ENCODE peak calls at places on chromosomes 3 and 15, in four cellular contexts. J is WTC11, G is HepG2, V is K562. W is an unnamed sample.

GRCh38 chr3:67127254-67127653 is 129.1 kb downstream of the KBTBD8 start:
- DNase-seq in J (no peak), G (no peak), V (no peak), W (no peak)

GRCh38 chr15:42348083-42348482 is 11.2 kb upstream of the CAPN3 start:
- DNase-seq in J (no peak), G (no peak), V (no peak), W (no peak)

GRCh38 chr3:68876112-68876713 is 56.1 kb downstream of the TAFA4 start:
- DNase-seq in J (peak; percentile 22), G (peak; percentile 31), V (peak; percentile 43), W (peak; percentile 17)

GRCh38 chr3:30282052-30282708 is 324.2 kb upstream of the TGFBR2 start:
- DNase-seq in J (no peak), G (peak; percentile 35), V (no peak), W (no peak)

GRCh38 chr3:62771331-62772097 is 103.7 kb downstream of the CADPS start:
- DNase-seq in J (no peak), G (peak; percentile 35), V (no peak), W (no peak)

GRCh38 chr3:126340943-126341754 is 16.1 kb downstream of the KLF15 start:
- DNase-seq in J (peak; percentile 4), G (peak; percentile 47), V (no peak), W (no peak)

GRCh38 chr15:68235022-68235421 is 5.5 kb upstream of the CLN6 start:
- DNase-seq in J (no peak), G (no peak), V (no peak), W (no peak)

GRCh38 chr15:88803241-88803919 is at the start of gene ACAN:
- DNase-seq in J (peak; percentile 62), G (no peak), V (no peak), W (no peak)

GRCh38 chr3:108479212-108479611 is 31.2 kb downstream of the MYH15 start:
- DNase-seq in J (no peak), G (no peak), V (no peak), W (no peak)

GRCh38 chr15:53962646-53963561 is 15.3 kb upstream of the UNC13C start:
- DNase-seq in J (peak; percentile 56), G (peak; percentile 23), V (no peak), W (no peak)

GRCh38 chr3:16844771-16845170 is 40.0 kb upstream of the PLCL2 start:
- DNase-seq in J (no peak), G (no peak), V (no peak), W (no peak)

GRCh38 chr3:45269952-45270351 is 43.9 kb upstream of the TMEM158 start:
- DNase-seq in J (no peak), G (no peak), V (peak; percentile 53), W (no peak)

GRCh38 chr15:74343127-74343796 is 24.2 kb downstream of the CYP11A1 start:
- DNase-seq in J (peak; percentile 5), G (no peak), V (no peak), W (no peak)

GRCh38 chr3:28267984-28268849 is 26.8 kb downstream of the CMC1 start:
- DNase-seq in J (no peak), G (no peak), V (no peak), W (no peak)

GRCh38 chr15:90143176-90143655 is 40.9 kb upstream of the IDH2 start:
- DNase-seq in J (peak; percentile 92), G (no peak), V (peak; percentile 97), W (no peak)

GRCh38 chr15:98763179-98763578 is 114.8 kb downstream of the IGF1R start:
- DNase-seq in J (no peak), G (no peak), V (no peak), W (no peak)

GRCh38 chr15:82986442-82986780 is 401 bp downstream of the RAMAC start:
- DNase-seq in J (no peak), G (no peak), V (no peak), W (peak; percentile 7)

GRCh38 chr15:48996276-48996675 is 32.6 kb upstream of the SHC4 start:
- DNase-seq in J (no peak), G (no peak), V (no peak), W (no peak)

GRCh38 chr15:40093224-40093842 is 15.3 kb downstream of the BMF start:
- DNase-seq in J (no peak), G (no peak), V (no peak), W (no peak)

GRCh38 chr3:39279745-39280517 is at the start of gene CX3CR1:
- DNase-seq in J (no peak), G (no peak), V (no peak), W (no peak)

GRCh38 chr3:148970311-148970710 is 21.0 kb upstream of the GYG1 start:
- DNase-seq in J (no peak), G (no peak), V (no peak), W (no peak)

GRCh38 chr15:89340586-89340985 is 6.0 kb upstream of the POLG start:
- DNase-seq in J (no peak), G (no peak), V (no peak), W (no peak)

GRCh38 chr15:70140543-70141375 is 43.0 kb upstream of the TLE3 start:
- DNase-seq in J (peak; percentile 64), G (peak; percentile 94), V (no peak), W (no peak)

GRCh38 chr15:75171408-75171807 is 30.3 kb upstream of the C15orf39 start:
- DNase-seq in J (no peak), G (peak; percentile 56), V (no peak), W (peak; percentile 30)

GRCh38 chr3:164418426-164418825 is 659.9 kb downstream of the SI start:
- DNase-seq in J (no peak), G (no peak), V (no peak), W (no peak)

GRCh38 chr15:101225658-101226057 is 26.2 kb downstream of the CHSY1 start:
- DNase-seq in J (no peak), G (no peak), V (no peak), W (no peak)

GRCh38 chr3:133295199-133295901 is 104.5 kb upstream of the BFSP2 start:
- DNase-seq in J (no peak), G (no peak), V (no peak), W (peak; percentile 19)

DNA sequence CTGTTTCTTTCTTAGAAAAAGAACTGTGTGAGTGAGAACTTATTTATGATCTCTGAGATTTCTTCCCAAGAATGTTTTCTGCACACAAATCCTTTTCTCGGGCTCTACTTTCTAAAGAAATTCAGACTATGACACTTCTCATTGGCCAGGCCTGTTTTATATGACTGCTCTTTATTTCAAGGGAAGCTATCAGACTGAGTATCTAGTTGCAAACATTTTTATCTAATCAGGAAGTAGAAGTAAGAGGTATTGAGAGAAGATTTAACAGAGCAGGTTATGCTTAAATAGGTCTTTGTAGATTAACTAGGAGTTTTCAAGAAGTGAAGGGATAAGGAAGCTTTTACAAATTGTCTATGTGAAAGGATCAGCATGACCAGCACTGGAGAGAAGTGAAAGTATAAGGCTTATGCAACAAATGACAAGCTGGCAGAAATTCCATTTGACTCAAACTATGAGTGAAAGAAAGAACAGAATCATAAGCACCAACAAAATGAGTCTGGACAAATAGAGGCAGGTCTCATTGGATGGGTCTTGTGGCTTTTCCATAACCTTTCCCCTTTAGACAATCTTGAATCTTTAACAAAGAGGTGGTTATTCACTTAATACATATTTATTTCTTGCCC is 71.9 kb upstream of the CHL1 start:
- DNase-seq in J (no peak), G (no peak), V (no peak), W (no peak)
- TF ChIP-seq CTCF in J (no peak), G (no peak), V (no peak), W (no peak)

DNA sequence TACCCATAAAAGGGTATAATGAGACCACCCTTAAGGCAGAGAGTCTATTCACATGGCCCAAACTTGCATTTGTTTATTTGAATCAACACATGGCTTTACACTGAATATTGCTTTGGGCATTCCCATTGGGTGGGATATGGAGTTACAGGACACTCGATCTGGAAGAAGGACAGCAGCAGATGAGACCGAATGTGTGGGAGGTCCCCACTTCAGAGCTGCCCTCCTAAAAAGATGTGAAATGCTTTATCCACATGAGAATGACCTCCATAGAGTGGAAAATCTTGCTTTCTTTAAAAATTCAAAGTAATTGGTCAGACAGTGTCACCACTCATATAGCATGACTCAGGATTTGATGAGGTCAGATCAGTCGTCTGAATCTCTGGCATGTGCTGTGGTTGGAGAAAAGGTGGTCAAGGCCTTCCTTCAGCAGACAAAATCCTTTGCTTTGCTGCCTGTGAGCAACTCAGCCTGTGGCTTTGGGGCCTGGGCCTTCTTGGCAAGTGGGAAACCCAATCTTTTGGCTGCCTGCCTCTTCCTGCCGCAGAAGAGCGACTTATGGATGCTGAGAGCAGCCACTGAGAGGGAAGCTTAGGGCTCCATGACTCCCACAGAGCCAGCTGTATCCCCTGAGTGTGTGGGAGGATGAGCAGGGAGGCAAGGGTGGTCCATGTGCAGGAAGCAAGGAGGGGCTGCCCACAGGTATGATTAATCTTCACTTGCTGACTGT is 39.3 kb downstream of the IL16 start:
- DNase-seq in J (no peak), G (no peak), V (no peak), W (no peak)
- TF ChIP-seq NR2C2 in J (no peak), G (no peak), V (no peak), W (no peak)

DNA sequence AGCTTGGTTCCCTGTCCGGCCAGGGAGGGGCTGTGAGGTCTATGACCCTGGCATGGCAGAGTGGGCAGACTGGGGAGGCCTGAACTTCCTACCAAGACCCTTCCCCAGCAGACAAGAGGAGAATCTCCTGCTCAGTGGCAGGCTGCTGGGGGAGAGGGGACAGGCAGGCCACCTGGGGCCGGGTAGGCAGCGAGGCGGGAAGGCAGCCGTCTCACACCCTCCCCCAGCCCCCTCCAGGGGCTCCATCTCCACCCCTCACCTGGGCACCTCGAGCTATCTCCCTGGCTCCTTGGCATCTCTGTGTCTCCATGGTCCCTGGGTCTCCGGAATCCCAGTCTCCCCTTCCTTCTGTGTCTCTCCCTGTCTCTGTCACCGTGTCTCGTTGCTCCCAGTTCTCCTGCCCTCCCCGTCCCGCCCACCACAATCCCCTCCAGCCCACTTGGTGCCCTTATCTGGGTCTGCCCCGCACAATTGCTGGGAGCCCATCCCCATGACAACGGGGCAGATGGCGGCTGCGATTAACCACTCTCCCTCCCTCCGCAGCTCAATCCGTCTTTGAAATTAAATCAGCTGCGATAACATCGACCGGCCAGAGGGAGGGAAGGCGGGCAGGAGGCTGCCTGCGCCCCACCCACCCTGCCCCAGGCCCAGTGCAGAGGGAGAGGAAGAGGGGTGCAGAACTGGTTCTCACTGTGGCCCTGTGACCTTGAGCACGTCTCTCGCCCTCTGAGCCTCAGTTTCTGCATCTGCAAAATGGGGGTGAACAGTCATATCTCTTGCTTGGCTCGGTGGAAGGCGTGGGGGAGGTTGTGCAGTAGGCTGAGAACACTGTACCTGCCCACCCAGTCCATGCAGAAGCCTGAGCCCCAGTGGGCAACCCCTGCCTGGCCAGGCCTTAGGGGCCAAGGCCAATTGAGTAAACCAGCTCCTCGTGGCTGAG is 9.6 kb downstream of the DNAJB8 start:
- DNase-seq in J (no peak), G (no peak), V (peak; percentile 87), W (no peak)
- TF ChIP-seq CTCF in J (no peak), G (no peak), V (no peak), W (no peak)

DNA sequence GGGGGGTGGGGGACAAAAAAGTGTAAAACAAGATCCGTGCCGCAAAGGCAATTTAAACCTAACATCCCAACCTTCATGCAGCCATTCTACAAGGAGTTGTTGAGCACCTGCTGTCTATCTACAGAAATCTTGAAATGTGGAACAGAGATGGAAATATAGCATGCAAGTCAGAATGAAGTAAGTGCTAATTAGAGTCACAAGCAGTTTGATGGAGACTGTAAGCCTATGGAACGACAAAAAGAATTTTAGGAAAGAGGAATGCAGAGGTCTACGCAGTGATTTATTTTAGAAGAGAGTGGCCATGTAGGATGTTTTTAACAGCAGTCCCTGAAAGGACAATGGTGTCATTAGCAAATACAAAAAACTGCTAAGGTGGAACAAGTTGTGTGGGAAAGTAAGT is 846 bp upstream of the DCBLD2 start:
- DNase-seq in J (no peak), G (no peak), V (no peak), W (no peak)
- TF ChIP-seq NR2C2 in J (no peak), G (no peak), V (no peak), W (no peak)